ENCODE peak calls at places on chromosomes 11 and 22, in five cellular contexts. O is fibroblast of mammary gland, F is retinal pigment epithelial cell, Z is AG09309, R is tibial artery. C is an unnamed sample.

GRCh38 chr11:11010624-11011127 is 152.8 kb upstream of the ZBED5 start:
- DNase-seq in O (peak), Z (no peak), R (peak), F (no peak), C (no peak)

GRCh38 chr11:119480375-119481020 is 57.5 kb upstream of the THY1 start:
- DNase-seq in Z (no peak), R (peak), O (no peak), F (no peak), C (no peak)

GRCh38 chr11:13026722-13027121 is 17.6 kb downstream of the RASSF10 start:
- DNase-seq in Z (no peak), F (no peak), R (no peak), O (no peak), C (no peak)

GRCh38 chr22:48098936-48099245 is 1336.4 kb downstream of the TBC1D22A start:
- DNase-seq in R (peak), F (no peak), Z (no peak), O (no peak), C (no peak)

GRCh38 chr22:47251911-47252310 is 489.5 kb downstream of the TBC1D22A start:
- DNase-seq in O (no peak), R (no peak), Z (no peak), F (no peak), C (no peak)

GRCh38 chr11:102794382-102794781 is 3.6 kb downstream of the MMP1 start:
- DNase-seq in Z (no peak), F (no peak), R (no peak), O (peak), C (no peak)

GRCh38 chr22:27752771-27753170 is 48.8 kb downstream of the MN1 start:
- DNase-seq in Z (no peak), F (peak), O (peak), R (peak), C (no peak)

GRCh38 chr11:129321076-129321475 is 54.6 kb upstream of the BARX2 start:
- DNase-seq in R (no peak), O (no peak), Z (no peak), F (no peak), C (no peak)

GRCh38 chr11:32262367-32262766 is 171.5 kb downstream of the RCN1 start:
- DNase-seq in F (no peak), O (no peak), Z (no peak), R (no peak), C (no peak)

GRCh38 chr11:11659567-11660341 is 37.9 kb upstream of the GALNT18 start:
- DNase-seq in R (no peak), F (no peak), Z (no peak), O (no peak), C (no peak)

GRCh38 chr11:2711161-2711560 is 11.4 kb upstream of the KCNQ1OT1 start:
- DNase-seq in Z (no peak), O (no peak), R (no peak), F (no peak), C (no peak)

GRCh38 chr11:44979536-44980399 is 29.1 kb upstream of the TP53I11 start:
- DNase-seq in Z (no peak), F (peak), O (no peak), R (no peak), C (no peak)

GRCh38 chr11:316031-316701 is 2.3 kb downstream of the IFITM1 start:
- DNase-seq in R (peak), F (no peak), Z (no peak), O (no peak), C (no peak)

GRCh38 chr11:71473793-71474080 is 20.7 kb downstream of the NADSYN1 start:
- DNase-seq in R (no peak), F (no peak), O (no peak), Z (no peak), C (no peak)

GRCh38 chr22:35132568-35132967 is 66.6 kb downstream of the ISX start:
- DNase-seq in F (no peak), R (no peak), Z (no peak), O (no peak), C (no peak)

GRCh38 chr11:23903044-23903704 is 593.7 kb upstream of the LUZP2 start:
- DNase-seq in O (peak), R (no peak), Z (peak), F (peak), C (peak)

GRCh38 chr11:102469196-102469821 is 16.7 kb upstream of the TMEM123 start:
- DNase-seq in F (peak), Z (no peak), O (peak), R (no peak), C (no peak)

GRCh38 chr11:65058419-65059054 is at the start of gene NAALADL1:
- DNase-seq in R (no peak), Z (no peak), F (no peak), O (no peak), C (no peak)

GRCh38 chr11:65063532-65063931 is 5.2 kb upstream of the NAALADL1 start:
- DNase-seq in R (no peak), F (no peak), O (no peak), Z (no peak), C (no peak)

GRCh38 chr11:65059523-65059922 is 1.2 kb upstream of the NAALADL1 start:
- DNase-seq in Z (no peak), O (no peak), R (no peak), F (no peak), C (no peak)

GRCh38 chr11:65059959-65060824 is 1.8 kb upstream of the NAALADL1 start:
- DNase-seq in Z (no peak), F (no peak), R (no peak), O (no peak), C (no peak)

DNA sequence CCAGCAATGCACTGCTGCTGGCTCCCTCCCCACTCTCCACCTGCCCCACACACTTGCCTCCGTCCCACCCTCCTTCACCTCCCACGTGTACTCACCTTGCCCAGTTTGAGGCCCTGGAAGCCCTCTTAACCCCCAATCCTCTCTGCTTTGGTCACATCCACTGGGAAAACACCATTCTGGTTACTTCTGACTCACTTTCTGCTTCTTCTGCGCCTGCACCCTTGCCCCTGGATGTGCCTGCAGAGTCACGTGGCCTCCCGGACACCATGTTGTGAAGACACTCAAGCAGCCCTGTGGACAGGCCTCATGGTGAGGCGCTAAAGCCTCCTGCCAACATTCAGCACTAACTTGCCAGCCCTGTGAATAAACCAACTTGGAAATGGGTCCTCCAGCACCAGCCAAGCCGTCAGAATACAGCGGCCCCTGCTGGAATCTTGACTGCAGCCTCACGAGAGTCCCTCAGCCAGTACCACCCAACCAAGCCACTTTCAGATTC is 2.6 kb upstream of the NAALADL1 start:
- DNase-seq in F (no peak), Z (no peak), O (peak), R (no peak), C (no peak)
- TF ChIP-seq CTCF in F (peak), Z (peak), O (peak), R (peak), C (no peak)

DNA sequence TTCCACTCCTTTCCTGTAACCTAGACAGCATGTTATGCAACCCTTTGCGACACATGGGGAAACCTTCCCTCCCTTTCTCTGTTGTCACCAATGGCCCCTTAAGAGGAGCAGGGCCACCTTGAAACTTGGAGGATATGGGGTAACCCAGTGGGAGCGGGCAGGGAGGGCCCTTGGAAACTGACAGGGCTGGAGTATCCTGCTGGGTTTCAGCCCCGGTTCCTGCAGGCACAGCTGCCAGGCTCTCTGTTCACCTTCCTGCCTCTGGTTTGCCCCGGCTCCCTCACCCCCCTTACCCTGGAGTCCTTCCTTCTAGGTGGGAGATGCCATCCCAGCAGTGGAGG is 1.5 kb downstream of the PRDX5 start:
- DNase-seq in R (no peak), O (no peak), Z (no peak), F (no peak), C (no peak)
- H3K4me3 ChIP-seq in R (no peak), O (peak), Z (peak), F (peak), C (peak)

GRCh38 chr11:78833237-78833636 is 258.6 kb upstream of the NARS2 start:
- DNase-seq in R (no peak), O (no peak), Z (no peak), F (no peak), C (no peak)

GRCh38 chr11:78834886-78835285 is 260.2 kb upstream of the NARS2 start:
- DNase-seq in Z (no peak), F (no peak), O (no peak), R (no peak), C (no peak)

GRCh38 chr11:78830277-78830676 is 255.6 kb upstream of the NARS2 start:
- DNase-seq in O (no peak), Z (no peak), R (no peak), F (no peak), C (no peak)

GRCh38 chr11:78831571-78831970 is 256.9 kb upstream of the NARS2 start:
- DNase-seq in F (no peak), R (no peak), O (no peak), Z (no peak), C (no peak)

DNA sequence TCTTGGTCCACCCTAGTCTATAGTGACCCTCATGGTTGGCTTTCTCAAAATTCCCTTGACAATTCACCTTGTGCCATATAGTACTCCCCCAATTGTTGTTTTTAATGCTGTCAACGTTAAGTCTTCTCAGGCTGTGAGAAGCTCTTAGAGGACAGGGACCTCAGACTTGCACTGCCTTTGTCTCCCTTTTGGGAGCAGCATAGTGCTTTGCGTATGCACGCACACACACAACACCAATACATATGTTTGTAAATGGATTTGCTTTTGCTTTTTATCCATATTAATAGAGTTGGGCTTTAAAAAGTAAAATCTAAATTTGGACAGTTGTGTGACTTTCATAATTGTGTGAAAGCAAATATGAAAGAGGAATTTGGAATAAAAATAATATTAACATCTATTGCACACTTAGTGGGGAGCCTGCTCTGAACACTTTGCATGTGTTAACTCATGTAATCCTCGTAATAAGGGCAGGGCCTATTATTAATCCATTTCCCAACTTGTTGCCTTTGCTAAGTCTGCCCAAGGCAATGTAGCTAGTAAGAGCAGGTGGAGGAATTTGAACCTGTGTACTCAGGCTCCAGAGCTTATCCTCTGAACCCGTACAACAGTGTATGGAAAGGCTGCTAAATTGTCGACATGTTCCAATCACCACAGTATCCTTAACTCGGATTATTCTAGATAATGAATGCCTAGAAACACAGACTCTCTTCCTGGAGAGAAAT is 257.7 kb upstream of the NARS2 start:
- DNase-seq in R (no peak), Z (no peak), F (no peak), O (no peak), C (no peak)
- TF ChIP-seq CTCF in R (no peak), Z (peak), F (no peak), O (no peak), C (no peak)

DNA sequence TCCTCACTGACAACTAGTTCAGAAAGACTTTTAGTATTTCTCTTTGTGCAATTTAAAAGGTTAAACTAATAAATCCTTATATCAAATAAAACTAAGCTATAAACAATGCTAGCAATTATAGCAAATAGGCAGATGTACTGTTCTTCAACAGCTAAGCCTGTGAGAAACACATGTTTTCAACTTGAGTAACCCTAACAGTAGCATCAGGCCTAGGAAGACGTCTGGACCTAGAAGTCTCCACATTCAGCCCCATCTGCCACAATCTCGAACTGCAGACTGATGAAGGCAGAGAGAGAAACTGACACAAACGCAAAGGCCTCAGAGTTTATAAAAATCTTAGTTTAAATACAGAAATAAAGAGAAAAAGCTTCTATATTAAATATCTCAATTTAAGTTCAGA is 2.5 kb downstream of the ST13 start:
- DNase-seq in Z (no peak), R (no peak), O (peak), F (no peak), C (no peak)
- H3K4me3 ChIP-seq in Z (no peak), R (peak), O (peak), F (peak), C (peak)